ENCODE peak calls at places on chromosomes 5 and 9, in seven cellular contexts. V is suprapubic skin, G is GM10248, N is GM13976, E is RWPE2, O is IMR-90, F is astrocyte. A is an unnamed sample.

GRCh38 chr5:76137887-76138542 is 54.8 kb downstream of the SV2C start:
- DNase-seq in O (no peak), E (no peak), V (no peak), F (no peak), N (no peak), G (no peak), A (no peak)

GRCh38 chr9:114327749-114328148 is 1.9 kb upstream of the ORM2 start:
- DNase-seq in O (no peak), V (no peak), E (no peak), G (no peak), F (no peak), N (peak; percentile 64), A (no peak)

GRCh38 chr9:133787749-133788015 is 49.5 kb upstream of the SARDH start:
- DNase-seq in E (no peak), F (peak; percentile 25), O (no peak), N (peak; percentile 97), G (peak; percentile 94), V (no peak), A (peak; percentile 29)

GRCh38 chr5:132211787-132212186 is 15.9 kb downstream of the P4HA2 start:
- DNase-seq in O (no peak), F (peak; percentile 48), G (no peak), E (peak; percentile 7), V (no peak), N (no peak), A (no peak)

GRCh38 chr5:14270212-14270702 is 127.1 kb downstream of the TRIO start:
- DNase-seq in N (peak; percentile 60), F (peak; percentile 54), O (peak; percentile 64), E (no peak), G (peak; percentile 68), V (no peak), A (peak; percentile 68)

GRCh38 chr5:179819296-179820126 is 1.2 kb upstream of the SQSTM1 start:
- DNase-seq in E (peak; percentile 87), G (peak; percentile 61), N (peak; percentile 70), O (peak; percentile 77), F (peak; percentile 62), V (no peak), A (peak; percentile 59)

GRCh38 chr5:124289122-124289521 is 457.3 kb downstream of the ZNF608 start:
- DNase-seq in E (no peak), V (no peak), N (no peak), O (no peak), F (no peak), G (no peak), A (no peak)

GRCh38 chr9:114930063-114930812 is at the start of gene TNFSF8:
- DNase-seq in N (peak; percentile 34), G (peak; percentile 27), V (no peak), F (no peak), E (no peak), O (no peak), A (no peak)

GRCh38 chr5:145697251-145698016 is 137.7 kb downstream of the PRELID2 start:
- DNase-seq in V (no peak), O (peak; percentile 49), G (peak; percentile 25), N (peak; percentile 25), F (peak; percentile 18), E (no peak), A (peak; percentile 65)

GRCh38 chr5:95900383-95900958 is 61.2 kb downstream of the ELL2 start:
- DNase-seq in E (no peak), N (no peak), V (no peak), G (no peak), F (peak; percentile 63), O (peak; percentile 88), A (no peak)

GRCh38 chr5:56900395-56900794 is 9.0 kb upstream of the SETD9 start:
- DNase-seq in O (peak; percentile 53), G (peak; percentile 6), F (peak; percentile 20), N (peak; percentile 4), V (no peak), E (no peak), A (peak; percentile 34)

GRCh38 chr5:143177263-143177994 is 226.1 kb downstream of the NR3C1 start:
- DNase-seq in G (no peak), O (peak; percentile 99), E (peak; percentile 98), F (peak; percentile 100), V (no peak), N (no peak), A (peak; percentile 100)
- TF ChIP-seq CTCF in G (no peak), O (no peak), E (peak; percentile 65), F (no peak), V (no peak), N (no peak), A (peak; percentile 12)

DNA sequence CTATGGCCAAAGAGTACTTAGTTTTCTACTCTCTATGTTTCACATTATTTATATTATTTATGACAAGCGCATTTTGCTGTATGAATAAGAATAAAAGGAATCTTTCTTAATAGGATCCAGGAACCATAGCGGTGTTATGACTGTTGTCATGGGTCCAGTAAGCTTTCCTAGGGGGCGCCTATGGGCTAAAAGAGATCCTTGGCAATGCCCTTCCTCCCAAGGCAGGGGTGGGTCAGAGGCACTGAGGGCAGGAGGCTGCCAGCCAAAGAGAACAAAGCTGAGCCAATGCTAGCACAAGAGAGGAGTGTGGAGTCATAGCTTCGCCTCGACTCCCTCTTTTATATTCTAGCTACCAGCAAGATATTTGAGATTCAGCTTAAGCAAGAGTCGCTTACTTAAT is 98.4 kb upstream of the GNAQ start:
- DNase-seq in G (no peak), O (no peak), F (peak; percentile 38), E (no peak), V (no peak), N (no peak), A (peak; percentile 66)
- TF ChIP-seq CTCF in G (no peak), O (no peak), F (no peak), E (peak; percentile 22), V (no peak), N (no peak), A (peak; percentile 10)

GRCh38 chr5:176444742-176445141 is 3.4 kb upstream of the FAF2 start:
- DNase-seq in E (no peak), V (no peak), F (no peak), O (no peak), G (no peak), N (no peak), A (no peak)

GRCh38 chr5:176446884-176447537 is 1.2 kb upstream of the FAF2 start:
- DNase-seq in O (no peak), N (no peak), G (peak; percentile 26), V (no peak), E (no peak), F (no peak), A (peak; percentile 17)

GRCh38 chr5:176447982-176448608 is at the start of gene FAF2:
- DNase-seq in G (peak; percentile 99), F (peak; percentile 98), V (peak; percentile 98), O (peak; percentile 99), E (peak; percentile 98), N (peak; percentile 99), A (peak; percentile 99)

GRCh38 chr5:176450077-176450476 is 1.9 kb downstream of the FAF2 start:
- DNase-seq in F (no peak), O (no peak), G (no peak), N (no peak), E (no peak), V (no peak), A (no peak)

GRCh38 chr5:176447538-176447981 is 625 bp upstream of the FAF2 start:
- DNase-seq in O (no peak), V (peak; percentile 88), E (peak; percentile 75), F (no peak), G (no peak), N (no peak), A (no peak)
- TF ChIP-seq CTCF in O (peak; percentile 14), V (no peak), E (no peak), F (no peak), G (no peak), N (no peak), A (no peak)

DNA sequence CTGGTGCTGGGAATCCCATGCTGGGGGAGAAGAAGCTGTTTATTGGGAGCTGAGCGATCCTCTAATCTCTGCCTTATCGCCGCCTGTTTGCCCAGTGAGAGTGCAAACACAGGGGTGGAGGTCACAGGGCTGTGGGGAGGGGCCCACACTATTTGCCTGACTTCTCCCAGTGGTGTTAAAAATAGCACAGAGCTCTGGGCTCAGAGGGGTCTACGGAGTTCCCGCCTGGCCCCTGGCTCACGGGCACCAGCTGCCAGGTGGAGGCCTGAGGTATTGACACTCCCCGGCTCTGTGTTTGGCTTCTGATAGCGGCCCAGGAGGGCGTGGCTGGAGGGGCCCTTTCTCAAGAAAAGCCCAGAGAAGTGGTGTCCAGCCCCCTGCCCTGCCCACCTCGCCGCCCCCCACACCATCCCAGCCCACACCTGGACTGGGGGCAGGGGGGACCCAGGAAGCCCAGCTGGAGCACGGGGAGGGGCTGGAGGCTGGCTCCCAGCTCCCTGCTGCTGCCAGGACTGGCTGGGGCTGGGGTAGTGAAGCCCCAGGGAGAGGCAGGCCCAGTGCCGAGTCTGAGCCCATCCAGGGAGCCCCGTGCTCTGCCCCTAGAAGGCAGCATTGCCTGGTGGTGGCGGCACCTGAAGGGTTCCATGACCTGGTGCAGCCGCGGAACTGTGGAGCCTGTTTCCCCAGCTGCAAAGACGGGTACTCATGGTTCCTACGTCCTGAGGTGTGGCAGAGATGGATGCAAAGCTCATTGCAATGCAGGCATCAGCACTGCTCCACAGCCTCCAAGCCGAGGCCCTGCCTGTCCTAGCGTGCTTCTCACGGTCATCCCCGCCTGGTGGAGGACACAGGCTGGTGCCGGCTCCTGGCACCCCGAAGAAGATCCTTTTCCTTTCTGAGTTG is 35.7 kb upstream of the EGFL7 start:
- DNase-seq in N (no peak), G (no peak), E (no peak), V (no peak), F (no peak), O (no peak), A (peak; percentile 86)
- TF ChIP-seq CTCF in N (no peak), G (no peak), E (no peak), V (peak; percentile 31), F (no peak), O (no peak), A (peak; percentile 75)

DNA sequence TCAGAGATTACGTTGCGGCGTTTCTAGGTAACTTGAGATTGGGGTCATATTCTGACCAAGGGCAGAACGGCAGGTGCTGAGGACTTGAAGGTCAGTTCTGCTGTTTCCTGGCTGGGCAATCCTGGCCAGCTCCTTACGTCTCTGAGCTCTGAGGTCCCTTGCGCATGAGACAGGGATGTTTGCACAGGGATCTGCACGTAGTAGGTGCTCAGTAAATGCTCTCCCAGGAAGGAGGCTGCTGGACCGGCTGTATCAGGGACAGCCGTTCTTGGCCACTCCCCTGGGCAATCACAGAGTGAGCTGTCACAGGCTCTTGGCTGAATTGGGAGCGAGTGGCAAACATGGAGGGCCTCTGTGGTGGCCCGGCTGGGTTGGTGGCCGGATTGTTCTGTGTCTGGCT is 8.3 kb downstream of the NCS1 start:
- DNase-seq in G (no peak), O (no peak), E (peak; percentile 18), N (no peak), V (no peak), F (no peak), A (no peak)
- TF ChIP-seq CTCF in G (no peak), O (no peak), E (no peak), N (no peak), V (no peak), F (no peak), A (no peak)

DNA sequence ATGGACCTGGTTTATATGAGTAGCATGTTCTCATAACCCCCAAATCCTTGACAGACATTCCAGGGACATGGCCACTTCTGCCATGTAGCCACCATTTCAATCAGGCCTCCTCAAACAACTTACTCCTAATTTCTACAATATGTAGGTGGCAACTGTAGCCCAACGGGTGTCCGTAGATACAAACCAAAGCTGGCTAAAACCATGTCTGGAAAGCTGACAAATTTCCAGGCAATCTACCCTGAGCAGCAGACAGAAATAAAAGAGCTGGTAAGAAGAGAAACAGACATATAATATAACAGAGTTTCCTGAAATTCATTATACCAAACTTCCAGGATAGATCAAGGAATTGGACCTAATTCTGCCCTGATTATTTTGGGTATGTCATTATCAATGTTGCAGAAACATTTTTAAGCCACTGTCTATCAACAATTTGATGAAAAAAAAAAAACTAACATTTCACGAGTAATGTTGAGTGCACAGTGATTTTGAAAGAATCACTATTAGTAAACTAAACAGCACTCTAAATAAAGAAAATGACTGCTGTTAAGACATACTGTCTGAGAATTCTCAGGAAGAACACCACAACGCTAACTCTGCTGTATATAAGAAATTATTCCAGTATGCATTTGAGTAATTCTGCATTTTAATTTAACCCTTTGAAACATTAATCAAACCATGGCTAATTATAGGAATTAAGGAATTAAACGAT is 40.6 kb downstream of the EBF1 start:
- DNase-seq in O (no peak), E (no peak), G (no peak), V (no peak), F (no peak), N (no peak), A (no peak)
- TF ChIP-seq CTCF in O (no peak), E (no peak), G (no peak), V (no peak), F (no peak), N (no peak), A (no peak)

A was measured in epithelial cell of esophagus.